ENCODE peak calls at places on chromosomes 12 and 14, in six cellular contexts. C is uterus, T is lower lobe of right lung, X is suprapubic skin, G is IMR-90, R is substantia nigra. O is an unnamed sample.

GRCh38 chr12:122206111-122206881 is 2.8 kb downstream of the B3GNT4 start:
- DNase-seq in C (no peak), T (no peak), X (peak; percentile 66), G (no peak), R (no peak), O (no peak)

GRCh38 chr14:32545858-32546210 is 216.7 kb downstream of the AKAP6 start:
- DNase-seq in C (no peak), T (no peak), X (no peak), G (no peak), R (no peak), O (no peak)

GRCh38 chr14:64725360-64725815 is 21.2 kb downstream of the PLEKHG3 start:
- DNase-seq in C (no peak), T (no peak), X (no peak), G (no peak), R (no peak), O (no peak)

GRCh38 chr14:69259176-69259530 is 805 bp upstream of the GALNT16 start:
- DNase-seq in C (no peak), T (no peak), X (no peak), G (no peak), R (no peak), O (no peak)

GRCh38 chr12:46292754-46293402 is 24.0 kb upstream of the SLC38A1 start:
- DNase-seq in C (no peak), T (no peak), X (no peak), G (no peak), R (no peak), O (no peak)

GRCh38 chr12:2691340-2692111 is 103.2 kb upstream of the FKBP4 start:
- DNase-seq in C (no peak), T (no peak), X (no peak), G (no peak), R (no peak), O (no peak)

GRCh38 chr12:54415223-54415929 is 3.7 kb downstream of the ITGA5 start:
- DNase-seq in C (no peak), T (no peak), X (no peak), G (no peak), R (no peak), O (no peak)

GRCh38 chr14:72243309-72243708 is 311.1 kb downstream of the RGS6 start:
- DNase-seq in C (no peak), T (no peak), X (no peak), G (no peak), R (no peak), O (no peak)

GRCh38 chr14:61346221-61346620 is 24.8 kb downstream of the PRKCH start:
- DNase-seq in C (no peak), T (no peak), X (no peak), G (no peak), R (no peak), O (no peak)

GRCh38 chr14:73786632-73786941 is 65.0 kb upstream of the PTGR2 start:
- DNase-seq in C (no peak), T (peak; percentile 68), X (no peak), G (peak; percentile 40), R (no peak), O (no peak)

GRCh38 chr14:61127099-61127498 is 146.1 kb downstream of the SLC38A6 start:
- DNase-seq in C (no peak), T (no peak), X (no peak), G (no peak), R (no peak), O (no peak)

GRCh38 chr14:61532818-61533217 is 162.5 kb upstream of the HIF1A start:
- DNase-seq in C (no peak), T (no peak), X (no peak), G (no peak), R (no peak), O (no peak)

GRCh38 chr14:21807975-21808374 is 134.4 kb upstream of the OR4E1 start:
- DNase-seq in C (no peak), T (no peak), X (no peak), G (no peak), R (no peak), O (no peak)

GRCh38 chr12:66803972-66804371 is 125.1 kb upstream of the GRIP1 start:
- DNase-seq in C (no peak), T (no peak), X (no peak), G (no peak), R (no peak), O (no peak)

GRCh38 chr12:79223761-79224160 is 359.2 kb downstream of the SYT1 start:
- DNase-seq in C (no peak), T (no peak), X (no peak), G (no peak), R (no peak), O (no peak)

GRCh38 chr12:124248862-124249825 is 45.7 kb upstream of the RFLNA start:
- DNase-seq in C (no peak), T (no peak), X (no peak), G (no peak), R (no peak), O (no peak)

GRCh38 chr14:97703006-97703760 is 906.0 kb downstream of the VRK1 start:
- DNase-seq in C (no peak), T (no peak), X (no peak), G (no peak), R (no peak), O (no peak)

GRCh38 chr12:16329594-16329993 is 17.9 kb upstream of the MGST1 start:
- DNase-seq in C (no peak), T (no peak), X (no peak), G (no peak), R (no peak), O (no peak)

GRCh38 chr14:23078692-23079116 is 16.2 kb downstream of the ACIN1 start:
- DNase-seq in C (peak; percentile 87), T (peak; percentile 64), X (no peak), G (peak; percentile 98), R (no peak), O (no peak)

GRCh38 chr12:96652870-96653269 is 163.5 kb downstream of the CFAP54 start:
- DNase-seq in C (no peak), T (no peak), X (no peak), G (no peak), R (no peak), O (no peak)

GRCh38 chr12:121124402-121125109 is 8.1 kb upstream of the P2RX7 start:
- DNase-seq in C (no peak), T (no peak), X (no peak), G (peak; percentile 91), R (no peak), O (no peak)

GRCh38 chr12:52014567-52015392 is 8.0 kb downstream of the TAMALIN start:
- DNase-seq in C (peak; percentile 16), T (no peak), X (no peak), G (no peak), R (no peak), O (no peak)

GRCh38 chr14:74231784-74232183 is 7.5 kb upstream of the VSX2 start:
- DNase-seq in C (no peak), T (no peak), X (no peak), G (no peak), R (no peak), O (no peak)

DNA sequence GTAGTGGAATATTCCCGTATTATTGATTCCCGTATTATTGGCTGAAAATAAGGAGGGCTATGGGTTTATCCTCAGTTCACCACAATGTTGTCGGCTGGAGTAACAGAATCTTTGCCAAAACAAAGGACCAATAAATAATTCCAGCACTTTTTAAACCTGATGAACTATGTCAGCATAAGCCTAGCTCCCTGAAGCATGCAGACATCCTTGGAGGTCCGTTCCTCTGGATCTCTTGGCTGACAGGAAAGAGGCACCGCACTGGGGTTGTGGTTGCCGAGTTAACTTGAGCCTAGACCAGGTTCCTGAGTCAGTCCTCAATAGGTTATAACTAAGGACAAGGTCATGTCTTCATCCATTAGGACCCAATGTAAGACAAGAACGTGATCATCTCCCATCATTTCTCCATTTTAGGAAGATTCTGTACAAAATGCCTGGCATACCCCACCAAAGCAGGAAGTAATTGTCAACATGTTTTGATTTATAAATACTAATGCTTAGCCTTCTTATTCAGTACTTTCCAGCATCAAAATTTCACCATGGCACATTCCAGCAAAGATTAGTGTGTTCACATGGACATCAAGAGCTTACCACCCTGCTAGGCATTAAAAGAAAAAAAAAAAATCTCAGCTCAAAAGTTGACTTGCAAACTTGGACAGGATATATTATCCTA is 36.5 kb downstream of the NID2 start:
- DNase-seq in C (no peak), T (no peak), X (no peak), G (no peak), R (no peak), O (no peak)
- H3K27ac ChIP-seq in C (peak overlapping the region; percentile 47), T (no peak overlapping the region), X (peak overlapping the region; percentile 23), G (peak overlapping the region; percentile 72), R (no peak overlapping the region), O (no peak overlapping the region)

GRCh38 chr12:49939707-49940106 is 10.8 kb upstream of the AQP2 start:
- DNase-seq in C (no peak), T (no peak), X (no peak), G (no peak), R (no peak), O (no peak)
- H3K27ac ChIP-seq in C (no peak overlapping the region), T (no peak overlapping the region), X (no peak overlapping the region), G (no peak overlapping the region), R (no peak overlapping the region), O (no peak overlapping the region)

GRCh38 chr12:25982416-25982815 is 23.9 kb downstream of the RASSF8 start:
- DNase-seq in C (no peak), T (no peak), X (no peak), G (no peak), R (no peak), O (no peak)
- H3K27ac ChIP-seq in C (peak overlapping the region; percentile 78), T (no peak overlapping the region), X (no peak overlapping the region), G (no peak overlapping the region), R (no peak overlapping the region), O (no peak overlapping the region)

GRCh38 chr14:103537175-103537990 is 8.4 kb downstream of the TRMT61A start:
- DNase-seq in C (no peak), T (no peak), X (no peak), G (peak; percentile 55), R (no peak), O (no peak)
- H3K27ac ChIP-seq in C (peak overlapping the region; percentile 90), T (no peak overlapping the region), X (peak overlapping the region; percentile 9), G (no peak overlapping the region), R (peak overlapping the region; percentile 74), O (peak overlapping the region; percentile 92)

DNA sequence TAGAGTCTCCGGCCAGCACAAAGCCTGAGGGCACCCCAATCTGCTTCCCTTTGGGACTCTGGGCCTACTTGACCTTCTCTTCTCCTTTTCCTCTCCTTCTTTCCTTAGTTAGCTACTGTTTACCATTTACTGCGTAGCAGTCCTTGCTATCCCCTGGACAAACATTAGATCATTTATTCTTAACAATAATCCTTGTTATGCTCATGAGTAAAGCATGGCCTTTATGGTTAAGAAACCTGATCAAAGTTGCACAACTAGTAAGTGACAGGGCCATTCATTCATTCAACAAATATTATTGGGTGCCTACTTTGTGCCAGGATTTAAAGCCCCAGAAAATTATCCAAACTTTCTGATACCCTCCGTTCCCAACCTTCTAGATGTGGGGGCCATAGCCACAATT is 3.2 kb upstream of the HDAC7 start:
- DNase-seq in C (no peak), T (no peak), X (no peak), G (no peak), R (no peak), O (no peak)
- H3K27ac ChIP-seq in C (peak overlapping the region; percentile 99), T (peak overlapping the region; percentile 97), X (peak overlapping the region; percentile 97), G (no peak overlapping the region), R (no peak overlapping the region), O (no peak overlapping the region)